ENCODE peak calls at places on chromosomes 7 and 10, in nine cellular contexts. P, H, D, S, W, Q, I, F and E are unnamed samples.

GRCh38 chr10:17958049-17958448 is 6.3 kb downstream of the SLC39A12 start:
- DNase-seq in P (no peak), H (no peak), D (no peak), S (no peak), W (no peak), Q (no peak), I (no peak), F (no peak), E (no peak)

GRCh38 chr10:121368347-121369025 is 229.8 kb downstream of the FGFR2 start:
- DNase-seq in P (no peak), H (no peak), D (peak), S (no peak), W (no peak), Q (no peak), I (no peak), F (no peak), E (no peak)

GRCh38 chr7:156009569-156009968 is 197.3 kb upstream of the SHH start:
- DNase-seq in P (no peak), H (no peak), D (no peak), S (no peak), W (no peak), Q (no peak), I (no peak), F (no peak), E (no peak)

GRCh38 chr7:11427686-11428273 is 404.2 kb downstream of the THSD7A start:
- DNase-seq in P (peak), H (no peak), D (peak), S (no peak), W (no peak), Q (no peak), I (no peak), F (no peak), E (no peak)

GRCh38 chr7:132777419-132777818 is 201.1 kb upstream of the PLXNA4 start:
- DNase-seq in P (no peak), H (no peak), D (no peak), S (no peak), W (no peak), Q (no peak), I (no peak), F (no peak), E (no peak)

GRCh38 chr7:156308976-156309620 is 331.5 kb upstream of the RNF32 start:
- DNase-seq in P (no peak), H (no peak), D (no peak), S (no peak), W (no peak), Q (no peak), I (no peak), F (no peak), E (no peak)

GRCh38 chr7:37208528-37208927 is 240.1 kb downstream of the ELMO1 start:
- DNase-seq in P (peak), H (peak), D (peak), S (no peak), W (peak), Q (peak), I (peak), F (peak), E (peak)

GRCh38 chr10:97882142-97883091 is 32.8 kb downstream of the GOLGA7B start:
- DNase-seq in P (peak), H (peak), D (no peak), S (no peak), W (no peak), Q (no peak), I (no peak), F (no peak), E (no peak)

GRCh38 chr7:127585044-127585953 is at the start of gene GCC1:
- DNase-seq in P (peak), H (peak), D (peak), S (peak), W (peak), Q (peak), I (peak), F (peak), E (peak)

GRCh38 chr10:110147961-110148360 is 59.4 kb upstream of the MXI1 start:
- DNase-seq in P (no peak), H (no peak), D (no peak), S (no peak), W (no peak), Q (no peak), I (no peak), F (no peak), E (no peak)

GRCh38 chr10:119341236-119342016 is 134.1 kb downstream of the GRK5 start:
- DNase-seq in P (peak), H (no peak), D (peak), S (no peak), W (no peak), Q (peak), I (no peak), F (no peak), E (no peak)

GRCh38 chr7:151061241-151062110 is 2.1 kb downstream of the SLC4A2 start:
- DNase-seq in P (no peak), H (no peak), D (no peak), S (peak), W (no peak), Q (peak), I (no peak), F (no peak), E (no peak)

GRCh38 chr10:97873569-97873968 is 23.9 kb downstream of the GOLGA7B start:
- DNase-seq in P (no peak), H (no peak), D (no peak), S (no peak), W (no peak), Q (no peak), I (no peak), F (peak), E (no peak)

GRCh38 chr10:9682812-9683211 is 1334.9 kb upstream of the CELF2 start:
- DNase-seq in P (no peak), H (no peak), D (no peak), S (no peak), W (no peak), Q (no peak), I (no peak), F (no peak), E (no peak)

GRCh38 chr10:6382081-6382480 is 179.3 kb downstream of the PFKFB3 start:
- DNase-seq in P (no peak), H (no peak), D (no peak), S (no peak), W (peak), Q (no peak), I (no peak), F (peak), E (no peak)

GRCh38 chr7:98250789-98251188 is 1.2 kb downstream of the TECPR1 start:
- DNase-seq in P (no peak), H (no peak), D (no peak), S (no peak), W (peak), Q (no peak), I (no peak), F (no peak), E (no peak)

GRCh38 chr7:3112499-3113134 is 69.0 kb upstream of the CARD11 start:
- DNase-seq in P (no peak), H (no peak), D (no peak), S (no peak), W (no peak), Q (no peak), I (no peak), F (no peak), E (no peak)

GRCh38 chr10:132421377-132422168 is 24.6 kb downstream of the PWWP2B start:
- DNase-seq in P (peak), H (peak), D (peak), S (no peak), W (peak), Q (peak), I (no peak), F (peak), E (peak)

GRCh38 chr10:6701289-6701688 is 121.2 kb upstream of the PRKCQ start:
- DNase-seq in P (no peak), H (no peak), D (no peak), S (peak), W (peak), Q (no peak), I (no peak), F (no peak), E (no peak)

GRCh38 chr10:113273151-113273876 is 279.5 kb upstream of the HABP2 start:
- DNase-seq in P (no peak), H (no peak), D (no peak), S (no peak), W (peak), Q (no peak), I (no peak), F (no peak), E (peak)

GRCh38 chr7:86643478-86644281 is at the start of gene GRM3:
- DNase-seq in P (peak), H (no peak), D (no peak), S (peak), W (no peak), Q (peak), I (no peak), F (no peak), E (no peak)

GRCh38 chr10:69874464-69874863 is 72.8 kb downstream of the COL13A1 start:
- DNase-seq in P (peak), H (no peak), D (no peak), S (no peak), W (no peak), Q (no peak), I (peak), F (no peak), E (no peak)

GRCh38 chr7:158019726-158020705 is 567.6 kb downstream of the PTPRN2 start:
- DNase-seq in P (no peak), H (peak), D (no peak), S (no peak), W (no peak), Q (no peak), I (peak), F (peak), E (no peak)

GRCh38 chr7:46637793-46638735 is 717.0 kb upstream of the IGFBP3 start:
- DNase-seq in P (no peak), H (no peak), D (no peak), S (no peak), W (no peak), Q (no peak), I (no peak), F (no peak), E (no peak)

GRCh38 chr10:45419673-45420020 is 45.6 kb downstream of the ALOX5 start:
- DNase-seq in P (no peak), H (no peak), D (no peak), S (no peak), W (no peak), Q (no peak), I (no peak), F (no peak), E (no peak)

GRCh38 chr10:93999401-93999851 is 5.7 kb downstream of the PLCE1 start:
- DNase-seq in P (no peak), H (peak), D (no peak), S (no peak), W (peak), Q (peak), I (peak), F (peak), E (peak)

GRCh38 chr7:8481752-8482446 is 48.5 kb downstream of the NXPH1 start:
- DNase-seq in P (no peak), H (no peak), D (no peak), S (no peak), W (no peak), Q (no peak), I (no peak), F (no peak), E (no peak)

GRCh38 chr7:44291066-44291732 is 34.2 kb downstream of the CAMK2B start:
- DNase-seq in P (no peak), H (peak), D (no peak), S (peak), W (peak), Q (peak), I (peak), F (peak), E (no peak)

DNA sequence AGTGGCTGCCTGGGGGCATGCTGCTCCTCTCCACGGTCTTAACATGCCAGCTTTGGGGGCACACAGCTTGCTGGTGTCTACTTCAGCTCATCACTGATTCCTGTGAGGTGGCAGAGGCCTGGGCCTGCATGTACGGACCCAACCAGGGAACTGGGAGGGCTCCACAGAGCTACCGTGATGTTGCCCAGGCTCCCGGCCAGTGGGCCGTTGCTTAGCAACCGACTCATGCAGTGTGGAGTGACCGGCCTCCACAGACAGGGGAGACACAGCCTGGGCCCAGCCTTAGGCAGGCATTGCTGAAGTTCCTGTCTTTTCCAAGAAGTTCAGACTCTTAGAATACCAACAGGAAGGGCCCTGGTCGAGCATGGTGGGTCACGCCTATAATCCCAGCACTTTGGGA is 25.8 kb upstream of the SH2B2 start:
- DNase-seq in P (no peak), H (no peak), D (no peak), S (no peak), W (no peak), Q (peak), I (no peak), F (no peak), E (no peak)
- TF ChIP-seq EP300 in P (no peak), H (no peak), D (no peak), S (no peak), W (no peak), Q (no peak), I (no peak), F (no peak), E (no peak)

GRCh38 chr10:103451871-103452713 is at the start of gene CALHM2:
- DNase-seq in P (peak), H (peak), D (peak), S (peak), W (peak), Q (peak), I (peak), F (peak), E (peak)
- TF ChIP-seq POLR2A in P (no peak), H (no peak), D (no peak), S (no peak), W (no peak), Q (peak), I (no peak), F (no peak), E (peak)

DNA sequence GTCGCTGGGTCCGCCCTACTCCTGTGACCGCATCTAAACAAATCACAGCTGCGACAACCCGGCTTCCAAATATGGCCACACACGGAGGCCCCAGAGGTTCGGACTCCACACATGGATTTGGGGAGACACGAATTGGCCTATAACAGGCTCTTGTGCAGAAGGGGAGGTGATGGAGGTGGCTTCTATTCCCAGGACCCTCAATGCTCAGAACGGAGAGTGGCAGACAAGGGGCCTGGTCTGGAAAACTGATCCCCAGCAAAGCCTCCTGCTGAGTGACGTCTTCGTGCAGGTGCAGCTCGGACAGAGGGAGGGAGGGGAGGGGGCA is 90.2 kb downstream of the FOXL3 start:
- DNase-seq in P (no peak), H (peak), D (no peak), S (peak), W (no peak), Q (no peak), I (no peak), F (no peak), E (no peak)
- TF ChIP-seq EP300 in P (no peak), H (no peak), D (no peak), S (no peak), W (no peak), Q (no peak), I (no peak), F (no peak), E (no peak)

DNA sequence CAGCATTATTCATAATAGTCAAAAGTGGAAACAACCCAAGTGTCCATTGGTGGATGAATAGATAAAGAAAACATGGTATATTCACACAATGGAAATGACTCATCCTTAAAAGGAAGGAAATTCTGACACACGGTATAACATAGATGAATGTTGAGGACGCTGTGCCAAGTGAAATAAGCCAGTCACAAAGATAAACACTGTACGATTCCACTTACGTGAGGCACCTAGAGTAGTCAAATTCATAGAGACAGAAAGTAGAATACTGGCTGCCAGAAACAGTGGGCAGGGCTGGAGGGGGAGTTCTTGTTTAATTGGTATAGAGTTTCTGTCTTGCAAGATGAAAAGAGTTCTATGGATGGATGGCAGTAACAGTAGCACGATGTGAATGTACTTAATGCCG is 26.6 kb upstream of the KAT6B start:
- DNase-seq in P (no peak), H (no peak), D (peak), S (no peak), W (no peak), Q (no peak), I (no peak), F (no peak), E (no peak)
- TF ChIP-seq POLR2A in P (no peak), H (no peak), D (no peak), S (no peak), W (no peak), Q (no peak), I (no peak), F (no peak), E (no peak)

GRCh38 chr7:106041140-106041717 is 70.9 kb downstream of the SYPL1 start:
- DNase-seq in P (peak), H (peak), D (peak), S (peak), W (no peak), Q (peak), I (no peak), F (peak), E (no peak)

GRCh38 chr7:106038289-106038688 is 73.8 kb downstream of the SYPL1 start:
- DNase-seq in P (no peak), H (no peak), D (no peak), S (no peak), W (no peak), Q (peak), I (no peak), F (peak), E (no peak)

GRCh38 chr7:106038916-106039315 is 73.2 kb downstream of the SYPL1 start:
- DNase-seq in P (no peak), H (no peak), D (no peak), S (no peak), W (no peak), Q (peak), I (no peak), F (peak), E (no peak)

GRCh38 chr7:106037489-106038176 is 74.5 kb downstream of the SYPL1 start:
- DNase-seq in P (no peak), H (no peak), D (no peak), S (no peak), W (no peak), Q (peak), I (no peak), F (peak), E (no peak)

GRCh38 chr7:106039486-106040060 is 72.5 kb downstream of the SYPL1 start:
- DNase-seq in P (no peak), H (no peak), D (no peak), S (no peak), W (peak), Q (peak), I (no peak), F (peak), E (no peak)
- TF ChIP-seq EP300 in P (no peak), H (no peak), D (no peak), S (no peak), W (no peak), Q (no peak), I (no peak), F (no peak), E (no peak)

DNA sequence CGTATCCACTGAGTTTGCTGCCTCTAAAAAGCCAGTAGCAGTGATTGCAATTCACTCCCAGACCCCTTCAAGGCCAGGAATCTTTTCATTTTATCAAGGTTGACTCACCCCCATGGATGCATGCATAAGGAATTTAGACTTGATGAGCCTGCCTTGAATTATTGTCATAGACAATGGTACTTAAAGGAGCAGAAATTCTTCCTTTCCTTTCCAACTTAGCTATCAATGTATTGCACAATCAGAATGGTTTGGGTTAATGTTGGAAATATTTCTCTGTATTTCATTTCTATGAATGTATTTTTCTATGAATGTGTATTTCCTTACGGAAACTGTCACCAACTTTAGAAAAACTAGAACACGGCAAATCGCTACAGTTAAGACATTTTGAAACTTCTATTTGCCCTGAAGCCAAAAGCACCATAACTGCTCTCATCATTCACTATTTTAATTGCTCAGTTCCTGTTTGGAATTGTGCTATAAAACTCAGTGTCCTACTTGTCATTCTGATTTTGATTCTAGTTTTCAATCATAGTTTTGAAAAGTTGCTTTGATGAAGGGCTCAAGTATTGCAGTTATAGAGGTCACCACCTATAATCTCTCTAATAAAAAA is 355.7 kb upstream of the AKR1E2 start:
- DNase-seq in P (no peak), H (no peak), D (no peak), S (no peak), W (no peak), Q (no peak), I (no peak), F (no peak), E (no peak)
- TF ChIP-seq POLR2A in P (no peak), H (no peak), D (no peak), S (no peak), W (no peak), Q (no peak), I (no peak), F (no peak), E (no peak)